ENCODE peak calls at places on chromosome 7, in six cellular contexts. One of them, this sample, is unnamed.

GRCh38 chr7:99355098-99355497 is 19.4 kb upstream of the ARPC1B start:
- DNase-seq in germinal center: no peak
- DNase-seq in HAP-1: no peak
- DNase-seq in GM13977: no peak
- DNase-seq in tibial artery: no peak
- DNase-seq in stimulated activated CD4-positive, alpha-beta T cell treated with anti-CD3 and anti-CD28 coated beads, Interleukin-2, amount 100 ng/mL, for 4 hours: no peak
- DNase-seq in this sample: no peak

GRCh38 chr7:97012293-97013005 is 7.1 kb downstream of the DLX6 start:
- DNase-seq in tibial artery: no peak
- DNase-seq in GM13977: no peak
- DNase-seq in germinal center: no peak
- DNase-seq in HAP-1: peak; percentile 68
- DNase-seq in stimulated activated CD4-positive, alpha-beta T cell treated with anti-CD3 and anti-CD28 coated beads, Interleukin-2, amount 100 ng/mL, for 4 hours: no peak
- DNase-seq in this sample: no peak

GRCh38 chr7:63899691-63900393 is 98.8 kb upstream of the ZNF722 start:
- DNase-seq in stimulated activated CD4-positive, alpha-beta T cell treated with anti-CD3 and anti-CD28 coated beads, Interleukin-2, amount 100 ng/mL, for 4 hours: peak; percentile 77
- DNase-seq in HAP-1: no peak
- DNase-seq in germinal center: peak; percentile 24
- DNase-seq in GM13977: no peak
- DNase-seq in tibial artery: peak; percentile 84
- DNase-seq in this sample: no peak

GRCh38 chr7:156731651-156732050 is 91.1 kb downstream of the RNF32 start:
- DNase-seq in tibial artery: no peak
- DNase-seq in HAP-1: no peak
- DNase-seq in germinal center: no peak
- DNase-seq in stimulated activated CD4-positive, alpha-beta T cell treated with anti-CD3 and anti-CD28 coated beads, Interleukin-2, amount 100 ng/mL, for 4 hours: no peak
- DNase-seq in GM13977: no peak
- DNase-seq in this sample: no peak

GRCh38 chr7:445020-445419 is 74.6 kb downstream of the PDGFA start:
- DNase-seq in GM13977: no peak
- DNase-seq in HAP-1: no peak
- DNase-seq in stimulated activated CD4-positive, alpha-beta T cell treated with anti-CD3 and anti-CD28 coated beads, Interleukin-2, amount 100 ng/mL, for 4 hours: no peak
- DNase-seq in tibial artery: no peak
- DNase-seq in germinal center: no peak
- DNase-seq in this sample: no peak

GRCh38 chr7:130142654-130143333 is 62.4 kb downstream of the TMEM209 start:
- DNase-seq in tibial artery: no peak
- DNase-seq in stimulated activated CD4-positive, alpha-beta T cell treated with anti-CD3 and anti-CD28 coated beads, Interleukin-2, amount 100 ng/mL, for 4 hours: no peak
- DNase-seq in HAP-1: no peak
- DNase-seq in GM13977: no peak
- DNase-seq in germinal center: no peak
- DNase-seq in this sample: no peak

GRCh38 chr7:31850601-31851000 is 163.6 kb downstream of the PPP1R17 start:
- DNase-seq in tibial artery: no peak
- DNase-seq in stimulated activated CD4-positive, alpha-beta T cell treated with anti-CD3 and anti-CD28 coated beads, Interleukin-2, amount 100 ng/mL, for 4 hours: no peak
- DNase-seq in HAP-1: no peak
- DNase-seq in germinal center: no peak
- DNase-seq in GM13977: no peak
- DNase-seq in this sample: no peak

GRCh38 chr7:47153076-47153475 is 428.8 kb downstream of the TNS3 start:
- DNase-seq in GM13977: no peak
- DNase-seq in stimulated activated CD4-positive, alpha-beta T cell treated with anti-CD3 and anti-CD28 coated beads, Interleukin-2, amount 100 ng/mL, for 4 hours: no peak
- DNase-seq in tibial artery: peak; percentile 47
- DNase-seq in germinal center: no peak
- DNase-seq in HAP-1: no peak
- DNase-seq in this sample: no peak

GRCh38 chr7:40584667-40585433 is 450.0 kb downstream of the SUGCT start:
- DNase-seq in GM13977: no peak
- DNase-seq in stimulated activated CD4-positive, alpha-beta T cell treated with anti-CD3 and anti-CD28 coated beads, Interleukin-2, amount 100 ng/mL, for 4 hours: no peak
- DNase-seq in germinal center: no peak
- DNase-seq in tibial artery: no peak
- DNase-seq in HAP-1: no peak
- DNase-seq in this sample: no peak

GRCh38 chr7:19114591-19114855 is 2.9 kb downstream of the TWIST1 start:
- DNase-seq in germinal center: no peak
- DNase-seq in GM13977: no peak
- DNase-seq in stimulated activated CD4-positive, alpha-beta T cell treated with anti-CD3 and anti-CD28 coated beads, Interleukin-2, amount 100 ng/mL, for 4 hours: no peak
- DNase-seq in tibial artery: no peak
- DNase-seq in HAP-1: no peak
- DNase-seq in this sample: no peak

GRCh38 chr7:18087031-18087686 is 59.5 kb upstream of the PRPS1L1 start:
- DNase-seq in HAP-1: peak; percentile 55
- DNase-seq in tibial artery: no peak
- DNase-seq in germinal center: no peak
- DNase-seq in stimulated activated CD4-positive, alpha-beta T cell treated with anti-CD3 and anti-CD28 coated beads, Interleukin-2, amount 100 ng/mL, for 4 hours: no peak
- DNase-seq in GM13977: no peak
- DNase-seq in this sample: no peak

GRCh38 chr7:28103984-28104628 is 76.5 kb downstream of the JAZF1 start:
- DNase-seq in HAP-1: no peak
- DNase-seq in tibial artery: no peak
- DNase-seq in GM13977: no peak
- DNase-seq in germinal center: no peak
- DNase-seq in stimulated activated CD4-positive, alpha-beta T cell treated with anti-CD3 and anti-CD28 coated beads, Interleukin-2, amount 100 ng/mL, for 4 hours: no peak
- DNase-seq in this sample: no peak

GRCh38 chr7:127770870-127771269 is 118.9 kb downstream of the SND1 start:
- DNase-seq in stimulated activated CD4-positive, alpha-beta T cell treated with anti-CD3 and anti-CD28 coated beads, Interleukin-2, amount 100 ng/mL, for 4 hours: no peak
- DNase-seq in GM13977: no peak
- DNase-seq in tibial artery: no peak
- DNase-seq in HAP-1: no peak
- DNase-seq in germinal center: no peak
- DNase-seq in this sample: no peak

GRCh38 chr7:136303162-136303561 is 326.0 kb upstream of the MTPN start:
- DNase-seq in germinal center: no peak
- DNase-seq in tibial artery: peak; percentile 25
- DNase-seq in HAP-1: no peak
- DNase-seq in stimulated activated CD4-positive, alpha-beta T cell treated with anti-CD3 and anti-CD28 coated beads, Interleukin-2, amount 100 ng/mL, for 4 hours: no peak
- DNase-seq in GM13977: no peak
- DNase-seq in this sample: no peak

GRCh38 chr7:117992635-117993034 is 119.4 kb upstream of the CTTNBP2 start:
- DNase-seq in germinal center: no peak
- DNase-seq in GM13977: no peak
- DNase-seq in stimulated activated CD4-positive, alpha-beta T cell treated with anti-CD3 and anti-CD28 coated beads, Interleukin-2, amount 100 ng/mL, for 4 hours: no peak
- DNase-seq in tibial artery: no peak
- DNase-seq in HAP-1: no peak
- DNase-seq in this sample: no peak

GRCh38 chr7:734808-735207 is 7.7 kb upstream of the PRKAR1B start:
- DNase-seq in germinal center: no peak
- DNase-seq in tibial artery: no peak
- DNase-seq in GM13977: no peak
- DNase-seq in HAP-1: no peak
- DNase-seq in stimulated activated CD4-positive, alpha-beta T cell treated with anti-CD3 and anti-CD28 coated beads, Interleukin-2, amount 100 ng/mL, for 4 hours: no peak
- DNase-seq in this sample: no peak

GRCh38 chr7:157587487-157588270 is 250.9 kb downstream of the DNAJB6 start:
- DNase-seq in HAP-1: no peak
- DNase-seq in germinal center: no peak
- DNase-seq in GM13977: no peak
- DNase-seq in tibial artery: no peak
- DNase-seq in stimulated activated CD4-positive, alpha-beta T cell treated with anti-CD3 and anti-CD28 coated beads, Interleukin-2, amount 100 ng/mL, for 4 hours: no peak
- DNase-seq in this sample: no peak

GRCh38 chr7:16526742-16527540 is at the start of gene LRRC72:
- DNase-seq in tibial artery: no peak
- DNase-seq in stimulated activated CD4-positive, alpha-beta T cell treated with anti-CD3 and anti-CD28 coated beads, Interleukin-2, amount 100 ng/mL, for 4 hours: no peak
- DNase-seq in HAP-1: no peak
- DNase-seq in GM13977: no peak
- DNase-seq in germinal center: no peak
- DNase-seq in this sample: no peak

GRCh38 chr7:147595076-147595475 is 995.5 kb upstream of the C7orf33 start:
- DNase-seq in GM13977: no peak
- DNase-seq in tibial artery: no peak
- DNase-seq in HAP-1: no peak
- DNase-seq in germinal center: no peak
- DNase-seq in stimulated activated CD4-positive, alpha-beta T cell treated with anti-CD3 and anti-CD28 coated beads, Interleukin-2, amount 100 ng/mL, for 4 hours: no peak
- DNase-seq in this sample: no peak

GRCh38 chr7:130258494-130259078 is 8.1 kb upstream of the CPA2 start:
- DNase-seq in stimulated activated CD4-positive, alpha-beta T cell treated with anti-CD3 and anti-CD28 coated beads, Interleukin-2, amount 100 ng/mL, for 4 hours: no peak
- DNase-seq in tibial artery: no peak
- DNase-seq in GM13977: no peak
- DNase-seq in HAP-1: no peak
- DNase-seq in germinal center: no peak
- DNase-seq in this sample: no peak

GRCh38 chr7:100126239-100126930 is 382 bp upstream of the MBLAC1 start:
- DNase-seq in stimulated activated CD4-positive, alpha-beta T cell treated with anti-CD3 and anti-CD28 coated beads, Interleukin-2, amount 100 ng/mL, for 4 hours: peak; percentile 18
- DNase-seq in GM13977: no peak
- DNase-seq in germinal center: no peak
- DNase-seq in HAP-1: no peak
- DNase-seq in tibial artery: no peak
- DNase-seq in this sample: no peak

This sample was measured in GM12878.